ENCODE peak calls at places on chromosomes 11 and 22, in six cellular contexts. A, F, E, N, I and H are unnamed samples.

GRCh38 chr11:13984616-13985474 is 22.3 kb downstream of the SPON1 start:
- DNase-seq in A (no peak), F (peak), E (no peak), N (peak), I (no peak), H (no peak)

GRCh38 chr11:62535802-62536201 is 10.8 kb downstream of the AHNAK start:
- DNase-seq in A (no peak), F (no peak), E (no peak), N (no peak), I (no peak), H (no peak)

GRCh38 chr11:77064648-77065217 is 2.0 kb upstream of the CAPN5 start:
- DNase-seq in A (no peak), F (no peak), E (no peak), N (no peak), I (no peak), H (no peak)

GRCh38 chr11:67406969-67407699 is 3.3 kb downstream of the TBC1D10C start:
- DNase-seq in A (no peak), F (no peak), E (peak), N (no peak), I (no peak), H (no peak)

GRCh38 chr11:9858822-9859221 is 194.9 kb downstream of the SWAP70 start:
- DNase-seq in A (no peak), F (no peak), E (no peak), N (no peak), I (peak), H (no peak)

GRCh38 chr11:61056981-61057380 is 45.3 kb upstream of the CD5 start:
- DNase-seq in A (no peak), F (no peak), E (no peak), N (no peak), I (no peak), H (no peak)

GRCh38 chr11:95108671-95109551 is 19.3 kb downstream of the ENDOD1 start:
- DNase-seq in A (no peak), F (peak), E (no peak), N (no peak), I (no peak), H (no peak)

GRCh38 chr11:134528453-134528852 is 116.4 kb upstream of the B3GAT1 start:
- DNase-seq in A (no peak), F (no peak), E (peak), N (no peak), I (no peak), H (no peak)

GRCh38 chr11:132564120-132564519 is 968.2 kb downstream of the OPCML start:
- DNase-seq in A (no peak), F (no peak), E (no peak), N (no peak), I (no peak), H (no peak)

GRCh38 chr11:120432056-120433018 is 79.2 kb upstream of the GRIK4 start:
- DNase-seq in A (no peak), F (peak), E (no peak), N (peak), I (no peak), H (no peak)

GRCh38 chr11:111982019-111982464 is 43.2 kb upstream of the DLAT start:
- DNase-seq in A (peak), F (peak), E (peak), N (no peak), I (peak), H (peak)

GRCh38 chr11:65314501-65315203 is at the start of gene CDC42EP2:
- DNase-seq in A (peak), F (peak), E (peak), N (no peak), I (peak), H (no peak)

GRCh38 chr11:66868726-66869291 is 11.9 kb downstream of the LRFN4 start:
- DNase-seq in A (no peak), F (no peak), E (peak), N (no peak), I (peak), H (peak)

GRCh38 chr11:293852-294661 is 5.1 kb downstream of the PGGHG start:
- DNase-seq in A (no peak), F (no peak), E (no peak), N (no peak), I (no peak), H (no peak)

GRCh38 chr22:29799217-29799680 is 32.1 kb downstream of the UQCR10 start:
- DNase-seq in A (peak), F (peak), E (no peak), N (peak), I (peak), H (no peak)

GRCh38 chr11:43360361-43361032 is 1.8 kb downstream of the TTC17 start:
- DNase-seq in A (no peak), F (no peak), E (no peak), N (no peak), I (peak), H (no peak)

GRCh38 chr22:23569716-23570115 is 10.4 kb downstream of the IGLL1 start:
- DNase-seq in A (no peak), F (no peak), E (no peak), N (no peak), I (no peak), H (no peak)

GRCh38 chr22:50318356-50318697 is 8.5 kb downstream of the DENND6B start:
- DNase-seq in A (no peak), F (no peak), E (no peak), N (no peak), I (no peak), H (no peak)
- TF ChIP-seq CTCF in A (no peak), F (peak), E (no peak), N (no peak), I (no peak), H (no peak)

GRCh38 chr11:79705648-79706047 is 264.8 kb upstream of the TENM4 start:
- DNase-seq in A (no peak), F (no peak), E (no peak), N (no peak), I (no peak), H (no peak)

GRCh38 chr11:79708319-79708928 is 267.6 kb upstream of the TENM4 start:
- DNase-seq in A (no peak), F (peak), E (no peak), N (peak), I (peak), H (peak)
- TF ChIP-seq CTCF in A (no peak), F (peak), E (no peak), N (peak), I (peak), H (peak)

GRCh38 chr22:38303974-38304373 is 13.3 kb downstream of the CSNK1E start:
- DNase-seq in A (no peak), F (no peak), E (no peak), N (no peak), I (no peak), H (no peak)

GRCh38 chr22:38304526-38304925 is 12.7 kb downstream of the CSNK1E start:
- DNase-seq in A (peak), F (peak), E (no peak), N (no peak), I (no peak), H (no peak)

GRCh38 chr22:38302906-38303305 is 14.3 kb downstream of the CSNK1E start:
- DNase-seq in A (no peak), F (no peak), E (no peak), N (no peak), I (no peak), H (no peak)

GRCh38 chr22:38308791-38309498 is 8.3 kb downstream of the CSNK1E start:
- DNase-seq in A (no peak), F (no peak), E (no peak), N (no peak), I (no peak), H (no peak)

GRCh38 chr22:38305481-38306448 is 11.5 kb downstream of the CSNK1E start:
- DNase-seq in A (no peak), F (no peak), E (peak), N (no peak), I (no peak), H (peak)
- TF ChIP-seq CTCF in A (no peak), F (no peak), E (no peak), N (no peak), I (no peak), H (peak)

GRCh38 chr22:39966522-39966921 is 6.3 kb downstream of the TMA7B start:
- DNase-seq in A (no peak), F (no peak), E (no peak), N (no peak), I (no peak), H (no peak)
- TF ChIP-seq CTCF in A (no peak), F (no peak), E (no peak), N (no peak), I (no peak), H (no peak)